ENCODE peak calls at places on chromosome 5, in seven cellular contexts. One of them, this sample, is unnamed.

GRCh38 chr5:55159763-55160492 is at the start of gene GPX8:
- DNase-seq in IMR-90: peak; percentile 92
- DNase-seq in foreskin fibroblast: peak; percentile 89
- DNase-seq in heart right ventricle: peak; percentile 38
- DNase-seq in natural killer cell: no peak
- DNase-seq in ascending aorta: no peak
- DNase-seq in Calu3: peak; percentile 41
- DNase-seq in this sample: no peak

GRCh38 chr5:80220268-80220897 is 35.5 kb downstream of the SERINC5 start:
- DNase-seq in IMR-90: no peak
- DNase-seq in foreskin fibroblast: no peak
- DNase-seq in heart right ventricle: no peak
- DNase-seq in natural killer cell: no peak
- DNase-seq in ascending aorta: no peak
- DNase-seq in Calu3: no peak
- DNase-seq in this sample: no peak

GRCh38 chr5:165258188-165258855 is 1752.9 kb downstream of the MAT2B start:
- DNase-seq in IMR-90: no peak
- DNase-seq in foreskin fibroblast: no peak
- DNase-seq in heart right ventricle: no peak
- DNase-seq in natural killer cell: no peak
- DNase-seq in ascending aorta: no peak
- DNase-seq in Calu3: no peak
- DNase-seq in this sample: no peak

GRCh38 chr5:7242118-7242517 is 153.8 kb upstream of the ADCY2 start:
- DNase-seq in IMR-90: no peak
- DNase-seq in foreskin fibroblast: no peak
- DNase-seq in heart right ventricle: no peak
- DNase-seq in natural killer cell: no peak
- DNase-seq in ascending aorta: no peak
- DNase-seq in Calu3: no peak
- DNase-seq in this sample: no peak

GRCh38 chr5:132239776-132240175 is 12.1 kb upstream of the P4HA2 start:
- DNase-seq in IMR-90: no peak
- DNase-seq in foreskin fibroblast: no peak
- DNase-seq in heart right ventricle: peak; percentile 2
- DNase-seq in natural killer cell: no peak
- DNase-seq in ascending aorta: no peak
- DNase-seq in Calu3: no peak
- DNase-seq in this sample: peak; percentile 4

GRCh38 chr5:6467591-6467990 is 18.9 kb downstream of the UBE2QL1 start:
- DNase-seq in IMR-90: no peak
- DNase-seq in foreskin fibroblast: no peak
- DNase-seq in heart right ventricle: no peak
- DNase-seq in natural killer cell: no peak
- DNase-seq in ascending aorta: no peak
- DNase-seq in Calu3: no peak
- DNase-seq in this sample: no peak

GRCh38 chr5:44842491-44843282 is 33.9 kb downstream of the MRPS30 start:
- DNase-seq in IMR-90: no peak
- DNase-seq in foreskin fibroblast: no peak
- DNase-seq in heart right ventricle: no peak
- DNase-seq in natural killer cell: no peak
- DNase-seq in ascending aorta: no peak
- DNase-seq in Calu3: no peak
- DNase-seq in this sample: no peak

GRCh38 chr5:166595274-166595951 is 1696.0 kb upstream of the WWC1 start:
- DNase-seq in IMR-90: no peak
- DNase-seq in foreskin fibroblast: no peak
- DNase-seq in heart right ventricle: no peak
- DNase-seq in natural killer cell: no peak
- DNase-seq in ascending aorta: no peak
- DNase-seq in Calu3: no peak
- DNase-seq in this sample: no peak

GRCh38 chr5:33337621-33337960 is 103.2 kb upstream of the TARS1 start:
- DNase-seq in IMR-90: no peak
- DNase-seq in foreskin fibroblast: no peak
- DNase-seq in heart right ventricle: no peak
- DNase-seq in natural killer cell: no peak
- DNase-seq in ascending aorta: no peak
- DNase-seq in Calu3: no peak
- DNase-seq in this sample: no peak

GRCh38 chr5:149414405-149415244 is 35.5 kb upstream of the IL17B start:
- DNase-seq in IMR-90: peak; percentile 79
- DNase-seq in foreskin fibroblast: peak; percentile 74
- DNase-seq in heart right ventricle: peak; percentile 81
- DNase-seq in natural killer cell: no peak
- DNase-seq in ascending aorta: peak; percentile 10
- DNase-seq in Calu3: no peak
- DNase-seq in this sample: no peak

GRCh38 chr5:59020611-59021285 is 437.9 kb downstream of the RAB3C start:
- DNase-seq in IMR-90: peak; percentile 35
- DNase-seq in foreskin fibroblast: no peak
- DNase-seq in heart right ventricle: no peak
- DNase-seq in natural killer cell: no peak
- DNase-seq in ascending aorta: no peak
- DNase-seq in Calu3: no peak
- DNase-seq in this sample: no peak

GRCh38 chr5:139682016-139682975 is 34.1 kb downstream of the CXXC5 start:
- DNase-seq in IMR-90: no peak
- DNase-seq in foreskin fibroblast: no peak
- DNase-seq in heart right ventricle: no peak
- DNase-seq in natural killer cell: no peak
- DNase-seq in ascending aorta: no peak
- DNase-seq in Calu3: no peak
- DNase-seq in this sample: no peak

GRCh38 chr5:14153071-14153864 is 10.1 kb downstream of the TRIO start:
- DNase-seq in IMR-90: no peak
- DNase-seq in foreskin fibroblast: no peak
- DNase-seq in heart right ventricle: no peak
- DNase-seq in natural killer cell: no peak
- DNase-seq in ascending aorta: no peak
- DNase-seq in Calu3: no peak
- DNase-seq in this sample: no peak

GRCh38 chr5:142014911-142015584 is 2.2 kb upstream of the GNPDA1 start:
- DNase-seq in IMR-90: peak; percentile 62
- DNase-seq in foreskin fibroblast: peak; percentile 66
- DNase-seq in heart right ventricle: peak; percentile 30
- DNase-seq in natural killer cell: no peak
- DNase-seq in ascending aorta: no peak
- DNase-seq in Calu3: peak; percentile 70
- DNase-seq in this sample: no peak

GRCh38 chr5:112628219-112628618 is 109.5 kb upstream of the APC start:
- DNase-seq in IMR-90: no peak
- DNase-seq in foreskin fibroblast: peak; percentile 4
- DNase-seq in heart right ventricle: no peak
- DNase-seq in natural killer cell: no peak
- DNase-seq in ascending aorta: no peak
- DNase-seq in Calu3: no peak
- DNase-seq in this sample: no peak

GRCh38 chr5:174378116-174378874 is 332.8 kb downstream of the NSG2 start:
- DNase-seq in IMR-90: no peak
- DNase-seq in foreskin fibroblast: no peak
- DNase-seq in heart right ventricle: no peak
- DNase-seq in natural killer cell: no peak
- DNase-seq in ascending aorta: no peak
- DNase-seq in Calu3: no peak
- DNase-seq in this sample: no peak
- TF ChIP-seq CTCF in IMR-90: no peak
- TF ChIP-seq CTCF in foreskin fibroblast: no peak
- TF ChIP-seq CTCF in heart right ventricle: no peak
- TF ChIP-seq CTCF in natural killer cell: no peak
- TF ChIP-seq CTCF in ascending aorta: no peak
- TF ChIP-seq CTCF in Calu3: no peak
- TF ChIP-seq CTCF in this sample: no peak

DNA sequence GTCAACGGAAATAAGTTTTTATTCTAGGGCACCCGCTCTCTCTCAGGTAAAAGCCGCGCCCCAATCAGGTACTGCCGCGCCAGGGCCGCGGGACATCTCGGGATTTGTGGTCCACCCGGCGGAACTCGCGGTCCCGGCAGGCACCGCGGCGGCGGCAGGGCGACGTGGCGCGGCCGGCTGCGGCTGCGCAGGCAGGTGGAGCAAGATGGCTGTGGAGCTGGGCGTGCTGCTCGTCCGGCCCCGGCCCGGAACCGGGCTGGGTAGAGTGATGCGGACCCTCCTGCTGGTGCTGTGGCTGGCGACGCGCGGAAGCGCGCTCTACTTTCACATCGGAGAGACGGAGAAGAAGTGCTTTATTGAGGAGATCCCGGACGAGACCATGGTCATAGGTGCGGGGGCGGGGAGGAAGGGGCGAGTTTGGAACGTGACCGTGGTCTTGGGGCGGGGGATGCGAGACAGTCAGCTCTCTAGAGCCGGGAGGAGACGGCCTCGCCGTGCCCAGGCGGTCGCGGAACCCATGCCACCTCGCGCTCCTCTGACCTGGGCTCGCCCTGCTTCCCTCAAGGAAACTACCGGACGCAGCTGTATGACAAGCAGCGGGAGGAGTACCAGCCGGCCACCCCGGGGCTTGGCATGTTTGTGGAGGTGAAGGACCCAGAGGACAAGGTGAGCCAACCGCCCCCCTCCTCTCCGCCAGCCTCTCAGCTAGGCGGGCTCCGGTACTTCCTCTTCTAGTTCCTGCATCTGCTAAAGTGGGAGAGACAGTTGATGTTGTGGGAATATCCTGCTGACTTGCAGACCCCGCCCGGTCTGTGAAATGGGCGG is at the start of gene TMED9:
- DNase-seq in IMR-90: peak; percentile 82
- DNase-seq in foreskin fibroblast: peak; percentile 93
- DNase-seq in heart right ventricle: peak; percentile 76
- DNase-seq in natural killer cell: peak; percentile 82
- DNase-seq in ascending aorta: peak; percentile 43
- DNase-seq in Calu3: peak; percentile 95
- DNase-seq in this sample: peak; percentile 85
- TF ChIP-seq CTCF in IMR-90: no peak
- TF ChIP-seq CTCF in foreskin fibroblast: no peak
- TF ChIP-seq CTCF in heart right ventricle: no peak
- TF ChIP-seq CTCF in natural killer cell: no peak
- TF ChIP-seq CTCF in ascending aorta: no peak
- TF ChIP-seq CTCF in Calu3: no peak
- TF ChIP-seq CTCF in this sample: no peak

DNA sequence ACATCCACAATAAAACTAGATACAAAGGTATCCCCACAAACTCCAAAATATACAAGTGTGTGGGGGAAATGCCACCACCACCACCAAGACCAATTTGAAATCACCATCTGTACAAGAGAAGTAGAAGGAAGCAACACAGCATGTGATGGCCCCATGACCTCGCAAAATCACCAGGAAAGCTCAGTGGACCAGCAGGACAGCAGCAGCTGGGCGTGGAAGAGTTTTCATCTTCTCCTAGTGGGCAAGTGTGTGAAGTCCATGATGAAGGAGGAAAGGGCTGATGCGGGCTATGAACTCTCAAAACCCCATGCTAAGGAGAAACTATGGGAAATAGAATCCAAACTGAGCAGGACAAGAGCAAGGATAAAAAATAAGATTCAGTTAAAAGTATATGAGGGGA is 58.1 kb downstream of the GOLPH3 start:
- DNase-seq in IMR-90: no peak
- DNase-seq in foreskin fibroblast: no peak
- DNase-seq in heart right ventricle: no peak
- DNase-seq in natural killer cell: no peak
- DNase-seq in ascending aorta: no peak
- DNase-seq in Calu3: no peak
- DNase-seq in this sample: no peak
- TF ChIP-seq CTCF in IMR-90: no peak
- TF ChIP-seq CTCF in foreskin fibroblast: no peak
- TF ChIP-seq CTCF in heart right ventricle: no peak
- TF ChIP-seq CTCF in natural killer cell: no peak
- TF ChIP-seq CTCF in ascending aorta: no peak
- TF ChIP-seq CTCF in Calu3: no peak
- TF ChIP-seq CTCF in this sample: no peak

DNA sequence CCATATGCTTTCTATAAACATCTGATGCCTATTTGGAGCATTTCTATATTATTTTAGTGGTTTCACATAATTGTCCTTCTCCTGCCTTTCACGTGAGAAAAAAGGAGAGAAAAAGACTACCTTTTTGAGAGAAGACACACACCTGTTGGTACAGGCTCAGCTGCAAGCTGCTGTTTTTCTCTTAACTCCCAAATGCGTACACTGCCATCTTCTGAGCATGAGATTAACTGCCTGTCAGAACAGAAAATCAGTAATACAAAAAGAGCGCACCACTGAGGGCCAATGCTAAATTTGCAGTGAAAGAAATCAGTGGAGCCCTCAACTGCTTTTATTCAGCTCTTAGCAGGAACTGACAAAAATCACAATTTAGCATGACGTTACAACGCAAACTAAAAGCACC is 54.9 kb downstream of the WDR41 start:
- DNase-seq in IMR-90: no peak
- DNase-seq in foreskin fibroblast: no peak
- DNase-seq in heart right ventricle: no peak
- DNase-seq in natural killer cell: no peak
- DNase-seq in ascending aorta: no peak
- DNase-seq in Calu3: no peak
- DNase-seq in this sample: no peak
- TF ChIP-seq CTCF in IMR-90: no peak
- TF ChIP-seq CTCF in foreskin fibroblast: no peak
- TF ChIP-seq CTCF in heart right ventricle: no peak
- TF ChIP-seq CTCF in natural killer cell: no peak
- TF ChIP-seq CTCF in ascending aorta: peak; percentile 32
- TF ChIP-seq CTCF in Calu3: no peak
- TF ChIP-seq CTCF in this sample: no peak

DNA sequence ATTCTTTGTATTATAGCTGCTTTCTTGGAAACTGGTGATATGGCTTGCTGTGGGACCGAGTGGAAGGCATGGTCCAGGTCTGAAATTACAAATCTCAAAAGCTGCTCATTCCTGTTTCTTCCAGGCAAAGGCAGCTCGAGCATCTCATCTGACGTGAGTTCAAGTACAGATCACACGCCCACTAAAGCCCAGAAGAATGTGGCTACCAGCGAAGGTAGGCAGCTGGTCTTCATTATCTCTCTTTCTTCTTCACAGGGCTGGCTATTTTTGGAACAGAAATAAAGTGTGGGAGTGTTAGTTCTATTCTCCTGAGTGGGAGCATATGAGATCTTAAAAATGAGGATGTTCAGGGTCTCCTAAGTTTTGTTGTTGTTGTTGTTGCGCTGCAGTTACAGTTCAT is 115.9 kb downstream of the FBXL7 start:
- DNase-seq in IMR-90: peak; percentile 20
- DNase-seq in foreskin fibroblast: peak; percentile 78
- DNase-seq in heart right ventricle: no peak
- DNase-seq in natural killer cell: no peak
- DNase-seq in ascending aorta: no peak
- DNase-seq in Calu3: no peak
- DNase-seq in this sample: no peak
- TF ChIP-seq CTCF in IMR-90: no peak
- TF ChIP-seq CTCF in foreskin fibroblast: no peak
- TF ChIP-seq CTCF in heart right ventricle: no peak
- TF ChIP-seq CTCF in natural killer cell: no peak
- TF ChIP-seq CTCF in ascending aorta: no peak
- TF ChIP-seq CTCF in Calu3: no peak
- TF ChIP-seq CTCF in this sample: no peak

GRCh38 chr5:151408633-151409243 is 38.7 kb upstream of the SLC36A1 start:
- DNase-seq in IMR-90: no peak
- DNase-seq in foreskin fibroblast: no peak
- DNase-seq in heart right ventricle: no peak
- DNase-seq in natural killer cell: no peak
- DNase-seq in ascending aorta: no peak
- DNase-seq in Calu3: no peak
- DNase-seq in this sample: no peak

GRCh38 chr5:151405334-151405872 is 42.0 kb upstream of the SLC36A1 start:
- DNase-seq in IMR-90: no peak
- DNase-seq in foreskin fibroblast: no peak
- DNase-seq in heart right ventricle: no peak
- DNase-seq in natural killer cell: no peak
- DNase-seq in ascending aorta: no peak
- DNase-seq in Calu3: no peak
- DNase-seq in this sample: no peak

GRCh38 chr5:151406322-151406947 is 41.0 kb upstream of the SLC36A1 start:
- DNase-seq in IMR-90: peak; percentile 4
- DNase-seq in foreskin fibroblast: peak; percentile 17
- DNase-seq in heart right ventricle: no peak
- DNase-seq in natural killer cell: no peak
- DNase-seq in ascending aorta: no peak
- DNase-seq in Calu3: peak; percentile 16
- DNase-seq in this sample: no peak
- TF ChIP-seq CTCF in IMR-90: peak; percentile 23
- TF ChIP-seq CTCF in foreskin fibroblast: peak; percentile 43
- TF ChIP-seq CTCF in heart right ventricle: no peak
- TF ChIP-seq CTCF in natural killer cell: no peak
- TF ChIP-seq CTCF in ascending aorta: peak; percentile 17
- TF ChIP-seq CTCF in Calu3: peak; percentile 45
- TF ChIP-seq CTCF in this sample: no peak

This sample was measured in activated B cell treated with CpG ODN at 0.5 μM for 24 hours.